ENCODE peak calls at places on chromosome 9, in seven cellular contexts. B is CD8-positive, alpha-beta memory T cell; V is CD8-positive, alpha-beta T cell; P is cardiac fibroblast; W is GM12865; X is mucosa of descending colon; S is K562. Z is an unnamed sample.
A peak's percentile ranks its signal among the peaks of the same experiment; 100 is the strongest.

GRCh38 chr9:87445646-87446045 is 52.0 kb upstream of the DAPK1 start:
- DNase-seq in B (no peak), V (no peak), P (peak; percentile 22), W (peak; percentile 75), X (peak; percentile 58), S (peak; percentile 74), Z (no peak)

GRCh38 chr9:68998812-68999211 is 15.1 kb downstream of the PRKACG start:
- DNase-seq in B (no peak), V (no peak), P (no peak), W (no peak), X (no peak), S (peak; percentile 70), Z (no peak)

GRCh38 chr9:84750152-84750865 is 80.8 kb downstream of the NTRK2 start:
- DNase-seq in B (no peak), V (no peak), P (no peak), W (peak; percentile 44), X (no peak), S (no peak), Z (no peak)

GRCh38 chr9:94160594-94161501 is 76.6 kb downstream of the PTPDC1 start:
- DNase-seq in B (no peak), V (no peak), P (no peak), W (no peak), X (no peak), S (peak; percentile 73), Z (no peak)

GRCh38 chr9:70542339-70542931 is 128.0 kb upstream of the KLF9 start:
- DNase-seq in B (no peak), V (no peak), P (no peak), W (no peak), X (no peak), S (no peak), Z (no peak)

GRCh38 chr9:18149457-18150011 is 324.4 kb upstream of the ADAMTSL1 start:
- DNase-seq in B (no peak), V (no peak), P (no peak), W (no peak), X (no peak), S (no peak), Z (no peak)

GRCh38 chr9:131992906-131993657 is 86.6 kb downstream of the MED27 start:
- DNase-seq in B (no peak), V (no peak), P (no peak), W (no peak), X (no peak), S (no peak), Z (peak; percentile 31)

GRCh38 chr9:79060726-79061125 is 511.0 kb upstream of the TLE4 start:
- DNase-seq in B (no peak), V (no peak), P (no peak), W (no peak), X (no peak), S (no peak), Z (no peak)

GRCh38 chr9:38127271-38127839 is 58.3 kb upstream of the SHB start:
- DNase-seq in B (no peak), V (no peak), P (peak; percentile 32), W (no peak), X (no peak), S (peak; percentile 52), Z (no peak)

GRCh38 chr9:87675906-87676515 is 49.9 kb upstream of the CTSL start:
- DNase-seq in B (no peak), V (no peak), P (no peak), W (no peak), X (no peak), S (no peak), Z (no peak)

GRCh38 chr9:91378695-91379127 is 17.0 kb upstream of the AUH start:
- DNase-seq in B (no peak), V (no peak), P (peak; percentile 48), W (no peak), X (no peak), S (no peak), Z (peak; percentile 40)

GRCh38 chr9:86573886-86574285 is 219.7 kb upstream of the TUT7 start:
- DNase-seq in B (no peak), V (no peak), P (no peak), W (no peak), X (no peak), S (no peak), Z (no peak)

GRCh38 chr9:6955251-6955921 is 197.6 kb downstream of the KDM4C start:
- DNase-seq in B (no peak), V (no peak), P (peak; percentile 79), W (peak; percentile 41), X (no peak), S (no peak), Z (peak; percentile 60)

GRCh38 chr9:4424891-4425290 is 65.4 kb upstream of the SLC1A1 start:
- DNase-seq in B (no peak), V (no peak), P (peak; percentile 36), W (no peak), X (no peak), S (no peak), Z (no peak)

GRCh38 chr9:114899461-114899860 is 30.9 kb downstream of the TNFSF8 start:
- DNase-seq in B (no peak), V (no peak), P (no peak), W (no peak), X (no peak), S (no peak), Z (no peak)

GRCh38 chr9:75378036-75378435 is 289.7 kb downstream of the OSTF1 start:
- DNase-seq in B (no peak), V (no peak), P (no peak), W (no peak), X (peak; percentile 24), S (no peak), Z (no peak)

GRCh38 chr9:133930046-133931015 is 61.8 kb downstream of the VAV2 start:
- DNase-seq in B (no peak), V (no peak), P (no peak), W (no peak), X (no peak), S (no peak), Z (no peak)

GRCh38 chr9:69223605-69224004 is 49.5 kb downstream of the TJP2 start:
- DNase-seq in B (no peak), V (no peak), P (peak; percentile 73), W (peak; percentile 12), X (peak; percentile 39), S (peak; percentile 67), Z (peak; percentile 23)

GRCh38 chr9:112754578-112754977 is 4.0 kb downstream of the SNX30 start:
- DNase-seq in B (peak; percentile 76), V (peak; percentile 25), P (peak; percentile 58), W (peak; percentile 44), X (no peak), S (no peak), Z (no peak)

GRCh38 chr9:11722957-11723356 is 970.2 kb upstream of the TYRP1 start:
- DNase-seq in B (no peak), V (no peak), P (no peak), W (no peak), X (no peak), S (no peak), Z (no peak)

GRCh38 chr9:27353405-27354229 is 56.7 kb upstream of the EQTN start:
- DNase-seq in B (no peak), V (no peak), P (peak; percentile 29), W (peak; percentile 64), X (no peak), S (no peak), Z (no peak)

GRCh38 chr9:70229579-70229978 is 29.2 kb upstream of the SMC5 start:
- DNase-seq in B (no peak), V (no peak), P (peak; percentile 73), W (no peak), X (no peak), S (peak; percentile 11), Z (no peak)

GRCh38 chr9:14760060-14760459 is 37.5 kb upstream of the CER1 start:
- DNase-seq in B (no peak), V (no peak), P (no peak), W (no peak), X (no peak), S (no peak), Z (no peak)

GRCh38 chr9:124756011-124756410 is 15.1 kb downstream of the NR6A1 start:
- DNase-seq in B (no peak), V (no peak), P (no peak), W (no peak), X (no peak), S (no peak), Z (no peak)

GRCh38 chr9:124757589-124757988 is 13.5 kb downstream of the NR6A1 start:
- DNase-seq in B (no peak), V (no peak), P (no peak), W (no peak), X (no peak), S (no peak), Z (no peak)

GRCh38 chr9:124758691-124759090 is 12.4 kb downstream of the NR6A1 start:
- DNase-seq in B (no peak), V (no peak), P (no peak), W (no peak), X (no peak), S (no peak), Z (no peak)

GRCh38 chr9:124759327-124759726 is 11.8 kb downstream of the NR6A1 start:
- DNase-seq in B (no peak), V (no peak), P (no peak), W (no peak), X (no peak), S (peak; percentile 47), Z (no peak)

DNA sequence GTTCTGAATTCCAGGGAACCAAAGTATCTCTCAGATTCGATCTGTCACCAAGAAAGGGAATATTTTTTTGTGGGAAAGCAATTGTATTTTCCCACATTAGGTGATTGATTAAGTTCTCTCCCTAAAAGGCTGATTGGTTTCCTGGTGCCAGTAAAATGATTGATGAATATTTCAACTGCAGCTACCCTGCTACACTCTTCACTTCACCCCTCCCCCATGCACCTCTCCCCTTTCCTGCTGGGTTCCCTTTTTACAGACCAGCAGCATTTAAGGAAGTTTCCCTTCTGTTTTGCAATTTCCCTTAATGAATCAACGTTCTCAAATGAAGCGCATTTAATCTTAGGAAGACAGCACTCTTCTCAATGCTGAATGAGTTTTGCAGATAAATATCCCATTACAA is 13.1 kb downstream of the NR6A1 start:
- DNase-seq in B (no peak), V (no peak), P (no peak), W (no peak), X (peak; percentile 34), S (peak; percentile 65), Z (no peak)
- H3K4me3 ChIP-seq in B (no peak overlapping the region), V (no peak overlapping the region), P (no peak overlapping the region), W (no peak overlapping the region), X (no peak overlapping the region), S (peak overlapping the region; percentile 13), Z (no peak overlapping the region)

DNA sequence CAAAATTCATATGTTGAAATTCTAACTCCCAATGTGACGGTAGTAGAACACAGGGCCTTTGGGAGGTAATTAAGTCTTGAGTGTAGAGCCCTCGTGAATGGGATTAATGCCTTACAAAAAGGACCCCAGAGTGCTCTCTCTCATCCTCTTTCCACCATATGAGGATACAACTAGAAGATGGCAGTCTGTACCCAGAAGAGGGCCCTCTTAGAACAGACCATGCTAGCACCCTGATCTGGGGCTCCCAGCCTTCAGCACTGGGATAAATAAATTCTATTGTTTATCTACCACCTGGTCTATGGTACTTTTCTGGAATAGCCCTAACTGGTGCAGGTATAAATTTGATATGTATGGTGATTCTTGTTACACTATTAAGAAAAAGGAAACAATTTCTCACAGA is 332.3 kb downstream of the BRINP1 start:
- DNase-seq in B (no peak), V (no peak), P (no peak), W (no peak), X (no peak), S (no peak), Z (no peak)
- H3K4me3 ChIP-seq in B (no peak overlapping the region), V (no peak overlapping the region), P (no peak overlapping the region), W (no peak overlapping the region), X (no peak overlapping the region), S (no peak overlapping the region), Z (no peak overlapping the region)

GRCh38 chr9:136846376-136847064 is 2.7 kb upstream of the PHPT1 start:
- DNase-seq in B (no peak), V (no peak), P (no peak), W (no peak), X (no peak), S (no peak), Z (no peak)
- H3K4me3 ChIP-seq in B (no peak overlapping the region), V (no peak overlapping the region), P (no peak overlapping the region), W (no peak overlapping the region), X (no peak overlapping the region), S (no peak overlapping the region), Z (peak overlapping the region; percentile 41)

GRCh38 chr9:130174025-130174424 is 1.8 kb downstream of the NCS1 start:
- DNase-seq in B (no peak), V (no peak), P (no peak), W (no peak), X (no peak), S (no peak), Z (no peak)
- H3K4me3 ChIP-seq in B (no peak overlapping the region), V (no peak overlapping the region), P (no peak overlapping the region), W (no peak overlapping the region), X (no peak overlapping the region), S (no peak overlapping the region), Z (peak overlapping the region; percentile 62)

Z was measured in skeletal muscle cell.